ENCODE peak calls at places on chromosomes 4 and X, in five cellular contexts. One of them, this sample, is unnamed.

GRCh38 chrX:3169421-3169820 is 128.2 kb downstream of the ARSF start:
- DNase-seq in right atrium auricular region: no peak
- DNase-seq in endothelial cell: no peak
- DNase-seq in tibial artery: no peak
- DNase-seq in OCI-LY7: no peak
- DNase-seq in this sample: no peak

GRCh38 chr4:183988874-183989273 is 83.8 kb downstream of the STOX2 start:
- DNase-seq in right atrium auricular region: no peak
- DNase-seq in endothelial cell: no peak
- DNase-seq in OCI-LY7: no peak
- DNase-seq in tibial artery: no peak
- DNase-seq in this sample: no peak

GRCh38 chr4:86981789-86982188 is 47.0 kb downstream of the AFF1 start:
- DNase-seq in endothelial cell: no peak
- DNase-seq in right atrium auricular region: no peak
- DNase-seq in OCI-LY7: peak; percentile 82
- DNase-seq in tibial artery: no peak
- DNase-seq in this sample: no peak

GRCh38 chr4:186726440-186727148 is 2.9 kb upstream of the FAT1 start:
- DNase-seq in endothelial cell: peak; percentile 81
- DNase-seq in tibial artery: peak; percentile 52
- DNase-seq in OCI-LY7: no peak
- DNase-seq in right atrium auricular region: no peak
- DNase-seq in this sample: peak; percentile 31

GRCh38 chr4:5963611-5964010 is 54.6 kb downstream of the C4orf50 start:
- DNase-seq in right atrium auricular region: no peak
- DNase-seq in tibial artery: no peak
- DNase-seq in endothelial cell: no peak
- DNase-seq in OCI-LY7: no peak
- DNase-seq in this sample: no peak

GRCh38 chr4:114237997-114238396 is 258.6 kb upstream of the ARSJ start:
- DNase-seq in endothelial cell: no peak
- DNase-seq in OCI-LY7: no peak
- DNase-seq in tibial artery: no peak
- DNase-seq in right atrium auricular region: no peak
- DNase-seq in this sample: no peak

GRCh38 chrX:133570549-133570948 is 155.3 kb upstream of the GPC4 start:
- DNase-seq in right atrium auricular region: no peak
- DNase-seq in OCI-LY7: no peak
- DNase-seq in tibial artery: no peak
- DNase-seq in endothelial cell: no peak
- DNase-seq in this sample: no peak

GRCh38 chr4:86977621-86978184 is 42.9 kb downstream of the AFF1 start:
- DNase-seq in endothelial cell: no peak
- DNase-seq in OCI-LY7: no peak
- DNase-seq in tibial artery: no peak
- DNase-seq in right atrium auricular region: no peak
- DNase-seq in this sample: peak; percentile 42

GRCh38 chr4:6906046-6906445 is 3.6 kb upstream of the TBC1D14 start:
- DNase-seq in OCI-LY7: no peak
- DNase-seq in tibial artery: no peak
- DNase-seq in endothelial cell: no peak
- DNase-seq in right atrium auricular region: no peak
- DNase-seq in this sample: no peak

GRCh38 chr4:38364383-38364963 is 299.5 kb upstream of the KLF3 start:
- DNase-seq in tibial artery: no peak
- DNase-seq in endothelial cell: no peak
- DNase-seq in right atrium auricular region: no peak
- DNase-seq in OCI-LY7: no peak
- DNase-seq in this sample: no peak

GRCh38 chrX:13029831-13030771 is 14.3 kb downstream of the FAM9C start:
- DNase-seq in right atrium auricular region: no peak
- DNase-seq in tibial artery: no peak
- DNase-seq in endothelial cell: no peak
- DNase-seq in OCI-LY7: no peak
- DNase-seq in this sample: no peak

GRCh38 chrX:122739770-122740169 is 444.3 kb upstream of the GRIA3 start:
- DNase-seq in endothelial cell: peak; percentile 3
- DNase-seq in tibial artery: no peak
- DNase-seq in OCI-LY7: no peak
- DNase-seq in right atrium auricular region: no peak
- DNase-seq in this sample: no peak

GRCh38 chr4:179110356-179110755 is 1668.1 kb upstream of the AGA start:
- DNase-seq in OCI-LY7: no peak
- DNase-seq in endothelial cell: no peak
- DNase-seq in tibial artery: no peak
- DNase-seq in right atrium auricular region: no peak
- DNase-seq in this sample: no peak

DNA sequence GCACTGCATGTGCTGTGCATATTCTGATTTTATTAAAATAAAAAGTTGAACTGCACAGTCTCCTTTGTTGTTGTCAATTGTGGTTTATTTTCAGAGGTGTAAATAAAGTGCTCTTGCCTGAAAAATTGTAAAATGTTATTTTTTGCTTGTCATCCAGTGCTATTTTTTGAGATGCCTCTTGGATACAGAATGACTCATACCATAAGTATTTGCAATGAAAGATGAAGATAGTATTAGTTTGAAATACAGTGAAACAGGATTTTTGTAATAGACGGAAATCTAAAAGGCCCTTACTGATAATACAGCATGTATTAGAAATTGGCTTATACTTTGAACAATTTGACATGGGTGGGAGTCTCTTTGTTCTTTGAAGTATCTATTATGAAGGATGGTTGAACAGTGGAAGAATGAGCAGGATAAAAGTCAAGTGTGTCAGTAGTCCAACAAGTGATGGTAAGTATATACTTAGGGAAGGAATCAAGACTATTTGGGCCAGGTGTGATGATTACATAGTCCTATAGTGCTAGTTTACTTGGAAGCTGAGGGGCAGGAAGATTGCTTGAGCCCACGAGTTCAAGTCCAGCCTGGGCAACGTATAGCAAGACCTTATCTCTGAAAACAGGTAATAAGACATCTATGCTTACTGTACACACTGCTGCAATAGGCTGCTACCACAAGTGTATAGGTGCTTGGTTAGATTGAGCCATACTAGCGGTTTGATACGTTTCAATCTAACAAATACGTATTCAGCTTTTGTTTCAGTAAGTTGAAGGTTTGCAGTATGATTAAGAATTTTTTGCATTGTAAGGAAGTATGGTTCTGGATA is 16.4 kb downstream of the DDX3X start:
- DNase-seq in endothelial cell: no peak
- DNase-seq in right atrium auricular region: peak; percentile 30
- DNase-seq in tibial artery: no peak
- DNase-seq in OCI-LY7: no peak
- DNase-seq in this sample: no peak
- TF ChIP-seq CTCF in endothelial cell: no peak
- TF ChIP-seq CTCF in right atrium auricular region: no peak
- TF ChIP-seq CTCF in tibial artery: no peak
- TF ChIP-seq CTCF in OCI-LY7: no peak
- TF ChIP-seq CTCF in this sample: no peak

GRCh38 chr4:56425518-56425917 is 9.9 kb downstream of the PPAT start:
- DNase-seq in OCI-LY7: no peak
- DNase-seq in right atrium auricular region: no peak
- DNase-seq in endothelial cell: no peak
- DNase-seq in tibial artery: no peak
- DNase-seq in this sample: no peak

GRCh38 chr4:56424176-56424575 is 11.2 kb downstream of the PPAT start:
- DNase-seq in OCI-LY7: no peak
- DNase-seq in tibial artery: no peak
- DNase-seq in endothelial cell: no peak
- DNase-seq in right atrium auricular region: no peak
- DNase-seq in this sample: no peak

GRCh38 chr4:56426273-56426672 is 9.1 kb downstream of the PPAT start:
- DNase-seq in OCI-LY7: no peak
- DNase-seq in tibial artery: no peak
- DNase-seq in right atrium auricular region: no peak
- DNase-seq in endothelial cell: no peak
- DNase-seq in this sample: peak; percentile 16

GRCh38 chr4:56430203-56430602 is 5.2 kb downstream of the PPAT start:
- DNase-seq in OCI-LY7: no peak
- DNase-seq in tibial artery: no peak
- DNase-seq in endothelial cell: no peak
- DNase-seq in right atrium auricular region: no peak
- DNase-seq in this sample: no peak

GRCh38 chr4:56424697-56425514 is 10.5 kb downstream of the PPAT start:
- DNase-seq in endothelial cell: peak; percentile 21
- DNase-seq in OCI-LY7: peak; percentile 43
- DNase-seq in tibial artery: no peak
- DNase-seq in right atrium auricular region: no peak
- DNase-seq in this sample: peak; percentile 32
- TF ChIP-seq CTCF in endothelial cell: peak; percentile 78
- TF ChIP-seq CTCF in OCI-LY7: peak; percentile 91
- TF ChIP-seq CTCF in tibial artery: peak; percentile 64
- TF ChIP-seq CTCF in right atrium auricular region: peak; percentile 38
- TF ChIP-seq CTCF in this sample: peak; percentile 55

DNA sequence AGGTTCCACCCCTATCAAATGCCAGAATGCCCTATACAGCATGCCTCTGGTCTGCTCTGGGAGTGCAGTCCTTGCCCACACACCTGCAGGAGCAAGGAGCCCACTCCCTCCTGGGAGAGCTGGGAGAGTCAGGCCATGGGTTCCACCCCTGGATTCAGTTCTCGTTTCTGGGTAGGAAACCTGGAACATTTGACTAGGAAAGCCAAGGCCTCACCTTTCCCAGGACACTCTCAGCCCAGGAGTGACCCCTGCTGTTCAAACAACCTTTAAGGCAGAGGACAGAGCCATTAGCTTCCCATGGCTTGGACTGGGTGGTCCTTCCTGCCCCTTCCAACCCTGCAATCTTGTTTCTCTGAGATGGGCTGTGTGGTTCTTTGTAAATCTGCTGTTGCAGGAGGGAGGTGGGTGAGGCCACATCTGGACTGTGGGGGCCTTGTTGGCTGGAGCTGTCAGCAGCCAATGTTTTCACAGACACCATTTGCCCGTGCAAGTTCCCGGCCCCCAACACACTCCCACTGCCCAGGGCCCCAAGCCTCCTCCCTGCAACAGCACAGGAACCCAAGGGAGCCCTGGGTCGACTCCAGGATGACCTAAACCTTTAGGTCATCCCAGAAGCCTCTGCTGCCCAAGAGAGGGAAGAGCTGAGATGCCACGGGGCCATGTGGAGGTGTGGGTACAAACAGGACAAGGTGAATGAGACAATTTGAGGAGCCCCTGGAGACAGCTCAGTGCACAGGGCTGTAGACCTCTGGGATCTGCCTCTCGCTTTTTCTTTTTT is 104.4 kb downstream of the PJA1 start:
- DNase-seq in right atrium auricular region: peak; percentile 58
- DNase-seq in tibial artery: peak; percentile 22
- DNase-seq in endothelial cell: peak; percentile 34
- DNase-seq in OCI-LY7: no peak
- DNase-seq in this sample: peak; percentile 20
- TF ChIP-seq CTCF in right atrium auricular region: no peak
- TF ChIP-seq CTCF in tibial artery: peak; percentile 20
- TF ChIP-seq CTCF in endothelial cell: no peak
- TF ChIP-seq CTCF in OCI-LY7: no peak
- TF ChIP-seq CTCF in this sample: no peak

GRCh38 chr4:182111586-182111985 is 131.6 kb upstream of the TENM3 start:
- DNase-seq in endothelial cell: no peak
- DNase-seq in right atrium auricular region: no peak
- DNase-seq in tibial artery: no peak
- DNase-seq in OCI-LY7: no peak
- DNase-seq in this sample: no peak
- TF ChIP-seq CTCF in endothelial cell: no peak
- TF ChIP-seq CTCF in right atrium auricular region: no peak
- TF ChIP-seq CTCF in tibial artery: no peak
- TF ChIP-seq CTCF in OCI-LY7: no peak
- TF ChIP-seq CTCF in this sample: no peak

DNA sequence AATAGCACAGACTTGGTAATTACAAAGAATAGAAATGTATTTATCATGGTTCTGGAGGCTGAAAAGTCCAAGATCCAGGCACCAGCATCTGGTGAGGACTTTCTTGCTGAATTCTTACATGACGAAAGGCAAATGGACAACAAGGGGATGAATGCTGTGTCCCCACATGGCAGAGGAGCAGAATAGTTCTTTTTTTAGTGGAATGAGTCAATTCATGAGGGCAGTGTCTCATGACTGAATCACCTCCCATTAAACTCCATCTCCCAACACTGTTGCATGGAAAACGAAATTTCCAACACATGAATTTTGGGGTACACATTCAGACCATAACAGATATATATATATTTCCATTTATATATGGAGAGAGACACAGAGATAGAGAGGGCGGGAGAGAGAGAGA is 628.3 kb downstream of the TRIML1 start:
- DNase-seq in tibial artery: no peak
- DNase-seq in endothelial cell: no peak
- DNase-seq in OCI-LY7: no peak
- DNase-seq in right atrium auricular region: no peak
- DNase-seq in this sample: no peak
- TF ChIP-seq CTCF in tibial artery: no peak
- TF ChIP-seq CTCF in endothelial cell: no peak
- TF ChIP-seq CTCF in OCI-LY7: no peak
- TF ChIP-seq CTCF in right atrium auricular region: no peak
- TF ChIP-seq CTCF in this sample: no peak

GRCh38 chr4:25376754-25377571 is at the start of gene ANAPC4:
- DNase-seq in tibial artery: peak; percentile 93
- DNase-seq in OCI-LY7: peak; percentile 96
- DNase-seq in right atrium auricular region: peak; percentile 90
- DNase-seq in endothelial cell: peak; percentile 90
- DNase-seq in this sample: peak; percentile 99
- TF ChIP-seq CTCF in tibial artery: peak; percentile 22
- TF ChIP-seq CTCF in OCI-LY7: no peak
- TF ChIP-seq CTCF in right atrium auricular region: no peak
- TF ChIP-seq CTCF in endothelial cell: no peak
- TF ChIP-seq CTCF in this sample: no peak

DNA sequence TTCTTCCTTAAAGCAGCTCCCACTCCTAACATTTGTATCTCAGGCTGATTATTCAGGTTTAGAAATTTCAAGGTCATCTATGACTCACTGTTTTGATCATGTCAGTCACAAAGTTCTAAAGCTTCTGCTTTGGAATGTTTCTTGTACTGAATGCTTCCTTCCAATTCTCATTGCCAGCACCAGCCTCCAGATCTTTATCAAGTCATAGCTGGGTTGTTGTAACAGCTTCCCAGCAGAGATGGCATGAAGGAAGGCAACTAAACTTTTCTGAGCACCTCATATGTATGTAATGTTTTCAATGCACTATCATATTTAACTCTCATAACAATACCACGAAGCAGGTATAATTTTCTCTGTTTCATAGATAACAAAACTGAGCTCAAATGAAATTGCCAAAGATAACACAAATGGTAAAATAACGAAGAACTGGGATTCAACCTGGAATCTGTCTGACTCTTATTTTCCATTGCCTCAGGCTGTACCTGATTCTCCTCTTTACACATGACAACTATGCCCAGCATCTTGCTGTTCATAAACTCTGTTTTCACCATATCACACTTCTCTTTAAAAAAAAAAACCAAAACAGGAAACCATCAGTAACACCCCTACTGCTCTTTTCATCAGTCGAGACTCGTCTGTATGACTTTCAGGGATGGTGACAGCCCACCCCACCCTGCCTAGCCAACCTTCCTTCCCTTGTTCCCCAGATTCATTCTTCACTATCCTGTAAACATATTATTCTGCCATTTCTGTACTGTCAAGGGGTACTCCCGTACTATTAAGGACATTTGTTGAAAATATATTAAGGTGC is 13.4 kb downstream of the TRPC3 start:
- DNase-seq in OCI-LY7: no peak
- DNase-seq in endothelial cell: no peak
- DNase-seq in tibial artery: no peak
- DNase-seq in right atrium auricular region: no peak
- DNase-seq in this sample: no peak
- TF ChIP-seq CTCF in OCI-LY7: no peak
- TF ChIP-seq CTCF in endothelial cell: no peak
- TF ChIP-seq CTCF in tibial artery: no peak
- TF ChIP-seq CTCF in right atrium auricular region: no peak
- TF ChIP-seq CTCF in this sample: no peak

This sample was measured in GM20000.